ENCODE peak calls at places on chromosomes 16 and 17, in five cellular contexts. G, J, S, C and K are unnamed samples.

GRCh38 chr17:70901870-70902269 is 732.5 kb downstream of the KCNJ2 start:
- ATAC-seq in G (no peak), C (no peak), J (no peak), S (no peak), K (no peak)

GRCh38 chr17:28466001-28466400 is 7.4 kb upstream of the SLC13A2 start:
- ATAC-seq in J (no peak), C (no peak), S (no peak), G (peak), K (no peak)

GRCh38 chr16:50351952-50352351 is 16.8 kb downstream of the BRD7 start:
- ATAC-seq in G (no peak), S (no peak), C (no peak), J (no peak), K (no peak)

GRCh38 chr16:21622545-21622944 is 23.2 kb downstream of the METTL9 start:
- ATAC-seq in J (no peak), C (no peak), S (no peak), G (no peak), K (no peak)

GRCh38 chr16:66382966-66383299 is 16.4 kb downstream of the CDH5 start:
- ATAC-seq in C (no peak), S (no peak), J (no peak), G (peak), K (no peak)

GRCh38 chr16:11689031-11689840 is 21.0 kb downstream of the SNN start:
- ATAC-seq in C (peak), S (no peak), G (no peak), J (no peak), K (no peak)

GRCh38 chr16:24409045-24409444 is 130.3 kb upstream of the RBBP6 start:
- ATAC-seq in C (peak), S (peak), G (no peak), J (no peak), K (no peak)

GRCh38 chr16:10511829-10512228 is 68.6 kb downstream of the EMP2 start:
- ATAC-seq in S (no peak), J (no peak), G (no peak), C (peak), K (no peak)

GRCh38 chr17:31167111-31167510 is 72.3 kb downstream of the NF1 start:
- ATAC-seq in S (no peak), J (no peak), G (no peak), C (no peak), K (no peak)

GRCh38 chr16:27769561-27770222 is 219.7 kb downstream of the KATNIP start:
- ATAC-seq in G (no peak), C (no peak), J (no peak), S (no peak), K (no peak)

GRCh38 chr17:10265100-10265810 is 66.8 kb upstream of the GAS7 start:
- ATAC-seq in G (no peak), J (no peak), C (peak), S (no peak), K (no peak)

GRCh38 chr16:630815-631405 is at the start of gene WFIKKN1:
- ATAC-seq in J (no peak), G (peak), S (peak), C (no peak), K (no peak)

GRCh38 chr16:19123535-19124178 is 9.9 kb downstream of the ITPRIPL2 start:
- ATAC-seq in G (no peak), J (no peak), S (peak), C (no peak), K (no peak)

GRCh38 chr17:72538921-72539352 is 418.1 kb downstream of the SOX9 start:
- ATAC-seq in J (no peak), C (no peak), S (no peak), G (no peak), K (no peak)

GRCh38 chr17:83099086-83099540 is 19.7 kb downstream of the METRNL start:
- ATAC-seq in J (no peak), G (no peak), S (peak), C (no peak), K (no peak)

GRCh38 chr16:19690196-19690595 is 27.8 kb downstream of the KNOP1 start:
- ATAC-seq in J (no peak), G (no peak), S (no peak), C (no peak), K (peak)

GRCh38 chr17:45132569-45133463 is 501 bp upstream of the PLCD3 start:
- ATAC-seq in C (peak), G (peak), J (peak), S (peak), K (peak)

GRCh38 chr17:45137561-45138305 is 2.2 kb downstream of the ACBD4 start:
- ATAC-seq in C (no peak), S (no peak), G (no peak), J (no peak), K (no peak)

GRCh38 chr17:45135978-45136791 is 698 bp downstream of the ACBD4 start:
- ATAC-seq in G (no peak), C (no peak), S (peak), J (no peak), K (no peak)

GRCh38 chr17:45136846-45137560 is 1.5 kb downstream of the ACBD4 start:
- ATAC-seq in J (no peak), G (no peak), C (no peak), S (no peak), K (no peak)

DNA sequence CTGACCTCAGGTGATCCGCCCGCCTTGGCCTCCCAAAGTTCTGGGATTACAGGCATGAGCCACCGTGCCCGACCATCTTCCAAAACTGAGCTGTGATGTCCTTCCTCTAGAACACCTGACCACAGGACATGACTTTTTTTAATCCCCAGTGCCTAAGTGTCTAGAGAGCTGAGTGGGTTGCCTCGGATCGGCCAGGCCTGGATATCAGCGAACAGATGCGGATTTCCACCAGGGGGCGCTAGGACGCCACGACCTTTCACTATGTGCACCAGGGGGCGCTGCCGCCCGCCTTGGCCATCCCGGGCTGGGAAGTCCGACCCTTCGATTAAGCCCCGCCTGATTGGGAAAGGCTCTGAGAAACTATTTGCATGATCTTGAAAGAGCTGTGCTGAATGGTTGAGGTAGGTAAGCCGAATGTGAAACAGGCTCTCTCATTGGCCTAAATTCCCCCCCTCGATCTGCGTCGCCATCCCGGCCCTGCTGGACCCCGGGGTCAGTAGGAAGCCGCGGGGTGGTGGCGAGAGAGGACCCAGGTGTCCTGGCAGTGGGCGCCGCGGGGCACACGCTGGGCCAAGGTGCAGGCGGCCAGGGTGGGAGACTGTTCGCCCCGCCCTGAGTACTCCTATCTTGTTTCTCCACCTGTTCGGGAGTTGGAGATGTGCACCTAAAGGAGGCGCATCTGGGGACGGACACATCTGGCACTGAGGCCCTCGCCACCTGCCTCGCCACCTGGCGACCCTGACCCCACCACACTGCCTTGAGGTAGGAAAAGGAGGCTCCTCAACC is at the start of gene ACBD4:
- ATAC-seq in S (peak), C (peak), J (peak), G (peak), K (peak)
- TF ChIP-seq POLR2AphosphoS5 in S (peak), C (peak), J (peak), G (peak), K (peak)

GRCh38 chr16:30837904-30838303 is 50.9 kb upstream of the ZNF629 start:
- ATAC-seq in C (no peak), G (peak), J (no peak), S (no peak), K (no peak)

GRCh38 chr16:30841332-30841731 is 52.5 kb downstream of the BCL7C start:
- ATAC-seq in S (no peak), C (no peak), J (no peak), G (no peak), K (no peak)

GRCh38 chr16:30842971-30843370 is 50.9 kb downstream of the BCL7C start:
- ATAC-seq in S (no peak), J (no peak), G (no peak), C (no peak), K (no peak)

GRCh38 chr16:30838876-30839471 is 52.0 kb upstream of the ZNF629 start:
- ATAC-seq in J (no peak), S (peak), C (peak), G (peak), K (no peak)

DNA sequence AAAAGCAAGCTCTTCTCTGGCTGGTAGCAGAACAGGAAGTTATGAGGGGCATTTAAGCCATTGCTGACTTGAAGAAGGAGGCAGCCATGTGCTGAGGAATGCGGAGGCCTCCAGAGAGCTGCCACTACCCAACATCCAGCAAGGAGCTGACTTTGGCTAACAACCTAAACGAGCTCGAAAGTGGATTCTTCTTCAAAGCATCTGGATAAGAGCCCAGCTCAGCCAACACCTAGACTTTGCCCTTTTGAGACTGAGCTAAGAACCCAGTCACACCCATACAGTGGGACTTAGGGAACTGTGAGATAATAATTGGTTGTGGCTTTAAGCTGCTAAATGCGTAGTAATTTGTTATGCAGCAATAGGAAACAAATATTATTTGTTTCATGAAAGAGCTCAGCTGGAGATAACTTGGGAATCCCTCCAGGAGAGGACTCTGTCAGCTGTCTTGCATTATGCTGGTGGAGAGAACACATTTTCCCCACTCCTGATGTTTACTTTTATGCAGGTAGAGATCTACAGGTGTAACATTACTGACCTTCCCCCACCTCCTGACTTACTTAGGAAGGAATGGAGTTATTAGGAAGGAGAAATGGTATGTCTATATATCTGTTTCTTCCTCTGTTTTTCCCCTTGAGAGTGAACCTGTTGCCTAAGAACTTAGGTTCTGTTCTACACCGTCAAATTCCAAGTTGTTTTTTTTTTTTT is 52.7 kb upstream of the ZNF629 start:
- ATAC-seq in J (peak), G (no peak), C (no peak), S (peak), K (no peak)
- TF ChIP-seq EP300 in J (no peak), G (no peak), C (no peak), S (no peak), K (no peak)

GRCh38 chr17:74529243-74529642 is 2.0 kb downstream of the CD300LB start:
- ATAC-seq in J (no peak), G (no peak), S (no peak), C (no peak), K (no peak)

GRCh38 chr17:74527756-74528155 is 3.5 kb downstream of the CD300LB start:
- ATAC-seq in G (no peak), S (no peak), J (no peak), C (no peak), K (no peak)

GRCh38 chr17:74526681-74527080 is 4.6 kb downstream of the CD300LB start:
- ATAC-seq in S (no peak), J (no peak), G (no peak), C (no peak), K (no peak)

GRCh38 chr17:74527081-74527480 is 4.2 kb downstream of the CD300LB start:
- ATAC-seq in J (no peak), G (no peak), C (no peak), S (no peak), K (no peak)

DNA sequence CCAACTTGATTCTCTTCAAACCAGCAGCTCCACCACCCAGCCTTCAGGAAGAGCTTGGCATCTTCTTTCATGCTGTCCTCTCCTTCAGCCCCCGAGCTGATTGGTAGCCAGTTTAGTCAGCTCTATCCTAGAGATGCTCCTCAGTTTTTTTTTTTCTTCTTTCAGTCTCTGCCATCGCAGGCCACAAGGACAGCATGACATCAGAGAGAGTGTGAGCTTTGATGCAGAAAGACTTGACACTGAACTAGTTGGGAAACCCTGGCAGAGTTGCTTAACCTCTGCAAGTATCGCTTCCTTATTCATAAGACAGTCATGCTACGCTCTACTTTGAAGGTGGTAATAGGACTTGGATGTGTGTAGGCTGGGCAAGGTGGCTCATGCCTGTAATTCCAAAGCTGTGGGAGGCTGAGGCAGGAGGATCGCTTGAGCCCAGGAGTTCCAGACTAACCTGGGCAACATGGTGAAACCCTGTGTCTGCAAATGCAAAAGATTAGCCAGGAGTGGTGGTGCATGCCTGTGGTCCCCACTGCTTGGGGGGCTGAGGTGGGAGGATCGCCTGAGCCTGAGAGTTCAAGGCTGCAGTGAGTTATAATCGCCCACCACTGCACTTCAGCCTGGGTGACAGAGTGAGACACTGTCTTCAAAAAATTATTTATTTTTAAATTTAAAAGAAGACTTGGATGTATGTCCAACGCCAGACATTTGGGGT is 2.6 kb downstream of the CD300LB start:
- ATAC-seq in G (no peak), J (peak), C (peak), S (no peak), K (peak)
- H3K4me3 ChIP-seq in G (no peak), J (no peak), C (no peak), S (no peak), K (no peak)

DNA sequence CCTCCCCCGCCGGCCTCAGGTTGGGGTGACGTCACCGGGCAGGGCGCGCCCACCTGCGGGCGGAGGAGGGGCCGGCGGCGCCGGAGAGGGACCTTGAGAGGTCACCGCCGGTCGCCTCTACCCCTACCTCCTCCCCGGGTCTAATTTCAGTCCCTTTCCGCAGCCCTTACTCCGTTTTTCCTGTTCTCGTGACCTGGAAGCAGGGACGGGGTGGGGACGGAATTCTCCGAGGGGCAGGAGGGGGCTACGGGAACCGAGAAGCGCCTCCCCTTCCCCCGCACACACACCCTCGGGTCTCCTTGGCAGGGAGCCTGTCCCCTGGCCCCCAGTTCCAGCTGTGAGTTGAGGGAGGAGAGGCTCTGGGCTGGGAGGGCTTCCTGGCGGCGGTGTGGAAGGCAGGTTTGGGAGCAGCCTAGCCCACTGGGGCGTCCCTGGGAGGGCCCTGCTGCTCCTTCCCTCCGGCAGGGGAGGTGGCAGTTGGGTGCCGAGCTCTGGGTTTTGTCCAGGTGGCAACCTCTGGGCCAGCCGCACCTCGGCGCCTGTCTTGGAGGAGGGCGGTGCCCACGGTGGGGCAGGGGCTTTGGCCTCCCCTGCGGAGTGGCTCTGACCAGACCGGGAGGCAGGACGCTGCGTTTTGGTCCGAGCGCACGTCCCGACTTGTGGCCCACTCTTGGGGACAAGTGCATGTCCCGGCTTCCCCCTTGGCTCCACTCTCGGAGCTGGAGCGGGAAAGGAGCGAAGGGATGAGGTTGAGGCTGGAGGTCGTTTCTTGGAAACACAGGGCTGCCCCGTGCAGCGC is 765 bp downstream of the SYNGR3 start:
- ATAC-seq in G (peak), S (peak), C (peak), J (no peak), K (no peak)
- TF ChIP-seq POLR2AphosphoS5 in G (no peak), S (no peak), C (no peak), J (no peak), K (no peak)

GRCh38 chr16:89870440-89870839 is 3.0 kb upstream of the TCF25 start:
- ATAC-seq in C (no peak), J (no peak), G (no peak), S (no peak), K (no peak)

GRCh38 chr16:89873109-89873821 is at the start of gene TCF25:
- ATAC-seq in J (peak), G (peak), C (peak), S (peak), K (peak)

GRCh38 chr16:89869911-89870310 is 3.5 kb upstream of the TCF25 start:
- ATAC-seq in G (no peak), J (no peak), S (no peak), C (no peak), K (no peak)

GRCh38 chr16:89873822-89874689 is 664 bp downstream of the TCF25 start:
- ATAC-seq in J (peak), S (peak), C (peak), G (peak), K (peak)

GRCh38 chr16:89871895-89872294 is 1.5 kb upstream of the TCF25 start:
- ATAC-seq in C (no peak), G (no peak), S (no peak), J (no peak), K (no peak)
- TF ChIP-seq EP300 in C (no peak), G (no peak), S (no peak), J (no peak), K (no peak)

DNA sequence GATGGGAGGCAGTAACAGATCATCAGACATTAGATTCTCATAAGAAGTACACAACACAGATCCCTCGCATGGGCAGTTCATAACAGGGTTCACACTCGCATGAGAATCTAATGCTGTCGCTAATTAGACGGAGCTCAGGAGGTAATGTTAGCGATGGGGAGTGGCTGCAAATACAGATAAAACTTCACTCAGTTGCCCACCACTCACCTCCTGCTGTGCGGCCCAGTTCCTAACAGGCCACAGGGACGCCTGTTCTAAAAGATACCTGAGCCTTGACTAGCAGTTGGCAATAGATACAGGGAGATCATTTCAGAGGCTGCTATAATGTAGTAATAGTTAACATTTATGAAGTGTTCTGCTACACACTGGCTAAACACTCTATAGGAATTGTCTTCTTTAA is 4.9 kb downstream of the PTRH2 start:
- ATAC-seq in G (peak), S (no peak), J (no peak), C (no peak), K (no peak)
- H3K4me3 ChIP-seq in G (peak), S (no peak), J (no peak), C (no peak), K (no peak)

DNA sequence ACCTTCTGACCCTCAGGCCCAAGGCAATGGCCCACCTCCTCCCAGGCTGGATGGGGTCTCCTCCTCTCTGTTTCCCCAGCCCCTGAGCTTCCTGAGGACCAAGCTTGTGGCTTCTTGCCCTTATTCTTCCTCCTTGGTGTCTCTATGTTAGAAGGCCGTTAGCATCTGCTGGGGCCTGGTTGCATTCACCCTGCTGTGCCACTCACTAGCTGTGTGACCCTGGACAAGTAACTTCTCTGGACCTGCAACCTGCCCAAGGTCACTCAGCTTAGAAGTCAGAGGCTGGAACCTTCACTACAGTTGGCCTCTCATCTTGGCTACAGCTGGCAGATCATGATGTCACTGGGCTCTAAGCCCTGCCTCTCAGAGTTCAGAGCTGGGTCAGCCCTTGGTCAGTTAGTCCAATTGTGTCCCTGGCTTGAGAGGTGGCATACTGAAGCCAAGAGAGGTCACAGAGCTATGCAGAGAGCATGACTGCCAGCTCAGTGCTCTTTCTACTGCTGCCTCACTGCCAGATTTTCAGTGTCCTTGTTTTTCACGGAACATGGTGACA is 3.0 kb downstream of the MT2A start:
- ATAC-seq in G (no peak), J (no peak), S (no peak), C (peak), K (peak)
- TF ChIP-seq POLR2AphosphoS5 in G (no peak), J (peak), S (no peak), C (no peak), K (peak)

GRCh38 chr16:79758615-79759346 is 158.2 kb upstream of the MAF start:
- ATAC-seq in J (no peak), G (no peak), S (peak), C (no peak), K (no peak)
- TF ChIP-seq EP300 in J (no peak), G (no peak), S (no peak), C (no peak), K (no peak)